ENCODE peak calls at places on chromosomes 12 and 14, in five cellular contexts. One of them, this sample, is unnamed.

GRCh38 chr12:89525824-89526770 is at the start of gene POC1B:
- DNase-seq in heart right ventricle: peak; percentile 80
- DNase-seq in Calu3: peak; percentile 88
- DNase-seq in ovary: peak; percentile 80
- DNase-seq in cardiac fibroblast: peak; percentile 79
- DNase-seq in this sample: peak; percentile 96

GRCh38 chr12:24534632-24535031 is 414.3 kb downstream of the BCAT1 start:
- DNase-seq in heart right ventricle: peak; percentile 45
- DNase-seq in cardiac fibroblast: no peak
- DNase-seq in Calu3: no peak
- DNase-seq in ovary: peak; percentile 21
- DNase-seq in this sample: no peak

GRCh38 chr12:100346660-100347059 is 10.2 kb upstream of the SLC17A8 start:
- DNase-seq in heart right ventricle: no peak
- DNase-seq in ovary: no peak
- DNase-seq in cardiac fibroblast: peak; percentile 15
- DNase-seq in Calu3: no peak
- DNase-seq in this sample: no peak

GRCh38 chr12:53829130-53829529 is 77.4 kb upstream of the CISTR start:
- DNase-seq in Calu3: no peak
- DNase-seq in ovary: no peak
- DNase-seq in cardiac fibroblast: no peak
- DNase-seq in heart right ventricle: no peak
- DNase-seq in this sample: no peak

GRCh38 chr12:6461401-6462233 is 8.9 kb downstream of the VAMP1 start:
- DNase-seq in heart right ventricle: no peak
- DNase-seq in ovary: no peak
- DNase-seq in cardiac fibroblast: peak; percentile 7
- DNase-seq in Calu3: no peak
- DNase-seq in this sample: peak; percentile 49

GRCh38 chr12:67457136-67457535 is 188.0 kb downstream of the CAND1 start:
- DNase-seq in ovary: no peak
- DNase-seq in heart right ventricle: no peak
- DNase-seq in Calu3: no peak
- DNase-seq in cardiac fibroblast: no peak
- DNase-seq in this sample: no peak

GRCh38 chr12:132208153-132208823 is 64.0 kb downstream of the NOC4L start:
- DNase-seq in heart right ventricle: no peak
- DNase-seq in Calu3: no peak
- DNase-seq in ovary: no peak
- DNase-seq in cardiac fibroblast: no peak
- DNase-seq in this sample: no peak

GRCh38 chr12:113196582-113196981 is 11.1 kb downstream of the RITA1 start:
- DNase-seq in cardiac fibroblast: no peak
- DNase-seq in ovary: no peak
- DNase-seq in Calu3: no peak
- DNase-seq in heart right ventricle: no peak
- DNase-seq in this sample: no peak

GRCh38 chr12:52337054-52337453 is 15.9 kb upstream of the KRT83 start:
- DNase-seq in ovary: no peak
- DNase-seq in heart right ventricle: no peak
- DNase-seq in Calu3: no peak
- DNase-seq in cardiac fibroblast: no peak
- DNase-seq in this sample: no peak

GRCh38 chr12:50088577-50089335 is 3.6 kb downstream of the SMARCD1 start:
- DNase-seq in ovary: no peak
- DNase-seq in cardiac fibroblast: peak; percentile 61
- DNase-seq in heart right ventricle: no peak
- DNase-seq in Calu3: peak; percentile 56
- DNase-seq in this sample: no peak

GRCh38 chr12:20832911-20833310 is 22.4 kb downstream of the SLCO1B3 start:
- DNase-seq in ovary: no peak
- DNase-seq in Calu3: peak; percentile 66
- DNase-seq in cardiac fibroblast: no peak
- DNase-seq in heart right ventricle: no peak
- DNase-seq in this sample: no peak

DNA sequence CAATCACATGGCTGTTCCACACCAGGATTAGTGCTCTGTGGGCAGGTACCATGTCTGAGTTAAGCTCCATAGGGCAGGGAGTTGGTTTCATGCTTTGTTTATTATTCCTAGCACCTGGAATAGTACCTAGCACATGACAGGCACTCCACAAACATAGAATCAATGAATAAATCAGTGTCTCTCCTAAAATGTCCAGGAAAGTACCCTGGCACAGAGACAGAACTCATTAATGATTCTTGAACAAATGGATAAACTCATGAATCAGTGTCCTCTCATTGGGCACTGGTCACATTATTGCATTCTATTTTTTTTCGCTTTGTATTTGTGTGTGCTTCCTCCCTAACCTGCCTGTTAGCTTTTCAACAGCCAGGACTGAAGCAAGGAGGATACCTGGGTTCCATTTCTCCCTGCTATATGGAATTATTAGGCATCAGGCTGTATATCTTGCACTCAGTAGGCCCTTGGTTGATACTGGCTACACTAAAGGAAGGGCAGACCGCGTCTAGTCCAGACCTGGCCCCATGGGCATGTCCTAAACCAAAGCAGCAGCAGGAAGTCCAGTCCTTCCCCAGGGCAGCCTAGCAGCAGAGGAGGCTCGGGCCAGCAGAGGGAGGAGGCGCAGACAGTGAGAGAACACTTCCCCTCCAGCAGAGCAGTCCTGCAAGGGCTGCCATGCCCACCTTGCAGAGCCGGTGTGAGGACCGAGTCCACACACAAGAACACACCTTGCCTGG is 18.4 kb downstream of the HDAC7 start:
- DNase-seq in Calu3: no peak
- DNase-seq in cardiac fibroblast: peak; percentile 38
- DNase-seq in heart right ventricle: no peak
- DNase-seq in ovary: no peak
- DNase-seq in this sample: no peak
- TF ChIP-seq CTCF in Calu3: no peak
- TF ChIP-seq CTCF in cardiac fibroblast: peak; percentile 53
- TF ChIP-seq CTCF in heart right ventricle: peak; percentile 31
- TF ChIP-seq CTCF in ovary: no peak
- TF ChIP-seq CTCF in this sample: no peak

DNA sequence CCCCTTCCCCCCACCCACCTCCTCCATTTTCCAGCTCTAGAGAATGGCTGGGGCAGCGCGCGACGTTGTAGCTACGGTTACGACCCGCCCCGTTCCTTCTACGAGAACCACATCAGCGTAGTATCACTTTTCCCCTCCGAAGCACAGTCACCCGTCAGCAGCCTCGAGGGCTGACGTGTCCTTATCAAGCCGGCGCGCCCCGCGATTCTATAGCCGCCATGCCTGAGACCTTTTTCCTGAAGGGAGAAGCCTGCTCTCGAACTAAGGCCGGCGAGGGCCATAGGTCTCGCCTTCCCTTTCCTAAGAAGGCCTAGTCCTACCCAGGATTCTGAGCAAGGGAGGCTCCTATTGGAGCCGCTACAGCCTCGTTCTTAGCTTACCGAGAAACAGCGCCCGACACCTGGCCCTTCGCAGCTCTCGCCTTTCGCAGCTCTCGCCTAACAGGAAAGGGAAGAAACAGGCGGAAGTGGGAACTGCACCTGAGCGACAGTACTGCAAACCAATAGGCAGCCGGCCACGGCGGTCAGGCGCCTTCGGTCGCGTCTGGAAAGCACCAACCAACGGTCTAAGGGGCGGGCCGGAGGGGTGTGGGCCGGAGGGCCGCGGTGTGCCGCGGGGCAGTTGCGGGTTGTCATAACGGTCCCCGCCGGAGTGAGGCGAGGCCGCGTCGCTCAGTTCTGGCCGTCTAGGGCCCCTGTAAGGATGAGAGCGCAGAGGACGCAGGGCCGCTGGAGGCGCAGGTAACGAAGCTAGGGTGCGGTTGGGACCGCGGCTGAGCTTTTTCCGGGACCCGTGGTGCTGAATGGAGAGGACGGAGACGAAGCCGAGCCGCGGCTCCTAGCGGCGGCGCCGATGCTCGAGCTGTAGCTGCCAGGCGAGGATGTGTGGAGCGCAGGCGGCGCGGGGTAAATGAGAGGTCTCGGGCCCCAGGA is at the start of the genes MGAT2 and RPL36AL:
- DNase-seq in ovary: peak; percentile 98
- DNase-seq in heart right ventricle: peak; percentile 99
- DNase-seq in cardiac fibroblast: peak; percentile 99
- DNase-seq in Calu3: peak; percentile 99
- DNase-seq in this sample: peak; percentile 97
- TF ChIP-seq CTCF in ovary: no peak
- TF ChIP-seq CTCF in heart right ventricle: no peak
- TF ChIP-seq CTCF in cardiac fibroblast: peak; percentile 41
- TF ChIP-seq CTCF in Calu3: no peak
- TF ChIP-seq CTCF in this sample: no peak

GRCh38 chr12:109258201-109258600 is 50.9 kb downstream of the FOXN4 start:
- DNase-seq in cardiac fibroblast: no peak
- DNase-seq in heart right ventricle: no peak
- DNase-seq in ovary: no peak
- DNase-seq in Calu3: no peak
- DNase-seq in this sample: no peak

GRCh38 chr12:109252799-109253198 is 56.3 kb downstream of the FOXN4 start:
- DNase-seq in Calu3: no peak
- DNase-seq in heart right ventricle: no peak
- DNase-seq in ovary: no peak
- DNase-seq in cardiac fibroblast: no peak
- DNase-seq in this sample: no peak

GRCh38 chr12:109253913-109254544 is 55.1 kb downstream of the FOXN4 start:
- DNase-seq in Calu3: no peak
- DNase-seq in heart right ventricle: no peak
- DNase-seq in cardiac fibroblast: no peak
- DNase-seq in ovary: no peak
- DNase-seq in this sample: no peak

GRCh38 chr12:109256011-109256410 is 53.1 kb downstream of the FOXN4 start:
- DNase-seq in Calu3: no peak
- DNase-seq in ovary: no peak
- DNase-seq in cardiac fibroblast: no peak
- DNase-seq in heart right ventricle: no peak
- DNase-seq in this sample: no peak

GRCh38 chr12:109255377-109255776 is 53.7 kb downstream of the FOXN4 start:
- DNase-seq in cardiac fibroblast: peak; percentile 69
- DNase-seq in Calu3: no peak
- DNase-seq in heart right ventricle: no peak
- DNase-seq in ovary: no peak
- DNase-seq in this sample: no peak
- TF ChIP-seq CTCF in cardiac fibroblast: peak; percentile 20
- TF ChIP-seq CTCF in Calu3: no peak
- TF ChIP-seq CTCF in heart right ventricle: no peak
- TF ChIP-seq CTCF in ovary: no peak
- TF ChIP-seq CTCF in this sample: no peak

GRCh38 chr12:108630481-108631207 is 3.0 kb downstream of the SELPLG start:
- DNase-seq in ovary: no peak
- DNase-seq in Calu3: no peak
- DNase-seq in heart right ventricle: no peak
- DNase-seq in cardiac fibroblast: no peak
- DNase-seq in this sample: peak; percentile 40

GRCh38 chr12:108629156-108629555 is 4.5 kb downstream of the SELPLG start:
- DNase-seq in Calu3: no peak
- DNase-seq in cardiac fibroblast: no peak
- DNase-seq in ovary: no peak
- DNase-seq in heart right ventricle: no peak
- DNase-seq in this sample: no peak

GRCh38 chr12:108633081-108633533 is 587 bp downstream of the SELPLG start:
- DNase-seq in cardiac fibroblast: no peak
- DNase-seq in Calu3: no peak
- DNase-seq in ovary: no peak
- DNase-seq in heart right ventricle: no peak
- DNase-seq in this sample: no peak

GRCh38 chr12:108627134-108627920 is 6.4 kb downstream of the SELPLG start:
- DNase-seq in heart right ventricle: no peak
- DNase-seq in Calu3: no peak
- DNase-seq in ovary: no peak
- DNase-seq in cardiac fibroblast: no peak
- DNase-seq in this sample: no peak

DNA sequence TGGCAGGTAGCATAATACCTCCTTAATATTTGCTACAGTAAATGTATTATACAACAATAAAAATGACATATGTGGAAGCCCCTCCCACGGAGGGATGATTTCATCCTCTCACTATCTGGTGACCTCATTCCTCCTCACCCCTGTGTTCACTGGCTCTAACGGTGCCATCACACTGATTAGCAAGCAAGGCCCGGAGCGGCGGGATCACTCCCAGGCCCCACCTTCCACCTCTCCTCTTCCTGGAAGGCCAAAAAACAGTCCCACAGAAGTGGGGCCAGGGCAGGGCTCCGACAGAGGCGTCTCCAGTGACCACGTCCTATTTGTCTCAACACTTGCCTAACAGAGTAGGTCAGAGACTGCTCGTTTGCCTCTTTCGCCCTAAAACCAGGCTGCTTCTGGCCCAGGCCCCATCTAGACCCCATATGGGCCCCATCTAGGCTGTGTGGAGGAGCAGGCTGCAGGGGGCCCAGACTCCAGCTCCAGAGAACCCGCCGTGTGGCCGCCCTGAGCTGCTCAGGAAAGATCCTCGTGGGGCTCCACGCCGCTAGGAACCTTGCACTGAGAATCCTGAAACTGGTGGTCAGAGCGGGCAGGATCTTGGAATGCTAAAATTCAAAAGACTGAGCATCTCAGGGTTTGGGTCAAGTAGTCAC is 3.7 kb downstream of the SELPLG start:
- DNase-seq in heart right ventricle: no peak
- DNase-seq in cardiac fibroblast: peak; percentile 76
- DNase-seq in Calu3: no peak
- DNase-seq in ovary: no peak
- DNase-seq in this sample: no peak
- TF ChIP-seq CTCF in heart right ventricle: no peak
- TF ChIP-seq CTCF in cardiac fibroblast: no peak
- TF ChIP-seq CTCF in Calu3: no peak
- TF ChIP-seq CTCF in ovary: no peak
- TF ChIP-seq CTCF in this sample: no peak

This sample was measured in lower leg skin.